ENCODE peak calls at places on chromosomes 12 and 14, in six cellular contexts. One of them, this sample, is unnamed.

GRCh38 chr12:9221476-9221875 is 13.3 kb upstream of the PZP start:
- DNase-seq in HepG2: no peak
- DNase-seq in breast epithelium: no peak
- DNase-seq in K562: no peak
- DNase-seq in HCT116: no peak
- DNase-seq in spleen: no peak
- DNase-seq in this sample: no peak

GRCh38 chr12:113413488-113413939 is 8.7 kb upstream of the SDSL start:
- DNase-seq in K562: no peak
- DNase-seq in HepG2: peak
- DNase-seq in breast epithelium: no peak
- DNase-seq in HCT116: no peak
- DNase-seq in spleen: no peak
- DNase-seq in this sample: no peak

GRCh38 chr12:26867084-26867483 is 34.1 kb upstream of the ITPR2 start:
- DNase-seq in spleen: no peak
- DNase-seq in HepG2: no peak
- DNase-seq in breast epithelium: no peak
- DNase-seq in HCT116: no peak
- DNase-seq in K562: no peak
- DNase-seq in this sample: no peak

GRCh38 chr14:22666203-22666893 is 22.2 kb upstream of the OR6J1 start:
- DNase-seq in breast epithelium: no peak
- DNase-seq in HCT116: no peak
- DNase-seq in HepG2: no peak
- DNase-seq in K562: no peak
- DNase-seq in spleen: no peak
- DNase-seq in this sample: no peak

GRCh38 chr12:92574046-92574783 is 128.6 kb upstream of the PLEKHG7 start:
- DNase-seq in HepG2: peak
- DNase-seq in K562: no peak
- DNase-seq in HCT116: peak
- DNase-seq in spleen: no peak
- DNase-seq in breast epithelium: no peak
- DNase-seq in this sample: no peak

GRCh38 chr12:82458101-82458500 is 99.8 kb downstream of the METTL25 start:
- DNase-seq in breast epithelium: no peak
- DNase-seq in HepG2: no peak
- DNase-seq in K562: no peak
- DNase-seq in HCT116: no peak
- DNase-seq in spleen: no peak
- DNase-seq in this sample: no peak

GRCh38 chr12:64010069-64010686 is 165.7 kb downstream of the SRGAP1 start:
- DNase-seq in HCT116: no peak
- DNase-seq in HepG2: peak
- DNase-seq in spleen: no peak
- DNase-seq in breast epithelium: no peak
- DNase-seq in K562: no peak
- DNase-seq in this sample: no peak

GRCh38 chr14:79165460-79166080 is 995.4 kb downstream of the NRXN3 start:
- DNase-seq in K562: no peak
- DNase-seq in HCT116: no peak
- DNase-seq in HepG2: no peak
- DNase-seq in spleen: no peak
- DNase-seq in breast epithelium: no peak
- DNase-seq in this sample: no peak

GRCh38 chr12:52566847-52567291 is 6.8 kb downstream of the KRT74 start:
- DNase-seq in HCT116: no peak
- DNase-seq in breast epithelium: no peak
- DNase-seq in K562: peak
- DNase-seq in spleen: peak
- DNase-seq in HepG2: no peak
- DNase-seq in this sample: no peak

GRCh38 chr12:113610698-113611097 is 139.0 kb upstream of the LHX5 start:
- DNase-seq in HepG2: no peak
- DNase-seq in breast epithelium: no peak
- DNase-seq in K562: no peak
- DNase-seq in HCT116: no peak
- DNase-seq in spleen: no peak
- DNase-seq in this sample: no peak

GRCh38 chr14:99688629-99689028 is 4.5 kb downstream of the CYP46A1 start:
- DNase-seq in HepG2: no peak
- DNase-seq in breast epithelium: no peak
- DNase-seq in spleen: no peak
- DNase-seq in K562: no peak
- DNase-seq in HCT116: no peak
- DNase-seq in this sample: no peak

GRCh38 chr12:52691076-52691764 is 11.0 kb upstream of the KRT1 start:
- DNase-seq in K562: peak
- DNase-seq in HepG2: no peak
- DNase-seq in breast epithelium: peak
- DNase-seq in HCT116: no peak
- DNase-seq in spleen: peak
- DNase-seq in this sample: no peak

GRCh38 chr14:62162998-62163589 is 400.9 kb downstream of the SNAPC1 start:
- DNase-seq in breast epithelium: no peak
- DNase-seq in spleen: no peak
- DNase-seq in HepG2: peak
- DNase-seq in HCT116: peak
- DNase-seq in K562: peak
- DNase-seq in this sample: no peak

GRCh38 chr14:50344116-50344775 is 32.1 kb downstream of the DMAC2L start:
- DNase-seq in HCT116: no peak
- DNase-seq in spleen: no peak
- DNase-seq in K562: no peak
- DNase-seq in HepG2: no peak
- DNase-seq in breast epithelium: no peak
- DNase-seq in this sample: no peak

GRCh38 chr14:36105401-36105800 is 71.1 kb downstream of the PTCSC3 start:
- DNase-seq in spleen: no peak
- DNase-seq in breast epithelium: no peak
- DNase-seq in HepG2: peak
- DNase-seq in K562: no peak
- DNase-seq in HCT116: peak
- DNase-seq in this sample: no peak

GRCh38 chr14:62670526-62670925 is 374.7 kb downstream of the KCNH5 start:
- DNase-seq in HepG2: no peak
- DNase-seq in breast epithelium: no peak
- DNase-seq in spleen: no peak
- DNase-seq in K562: no peak
- DNase-seq in HCT116: no peak
- DNase-seq in this sample: no peak

GRCh38 chr12:2636741-2637140 is 158.0 kb upstream of the FKBP4 start:
- DNase-seq in HepG2: no peak
- DNase-seq in breast epithelium: peak
- DNase-seq in K562: no peak
- DNase-seq in HCT116: no peak
- DNase-seq in spleen: peak
- DNase-seq in this sample: no peak

GRCh38 chr12:76636141-76636692 is 76.6 kb upstream of the OSBPL8 start:
- DNase-seq in breast epithelium: no peak
- DNase-seq in spleen: no peak
- DNase-seq in HCT116: no peak
- DNase-seq in K562: peak
- DNase-seq in HepG2: no peak
- DNase-seq in this sample: no peak

GRCh38 chr14:88937706-88938105 is 113.3 kb downstream of the TTC8 start:
- DNase-seq in K562: no peak
- DNase-seq in spleen: no peak
- DNase-seq in HepG2: no peak
- DNase-seq in HCT116: no peak
- DNase-seq in breast epithelium: no peak
- DNase-seq in this sample: no peak

GRCh38 chr14:40122978-40123648 is 690.9 kb upstream of the FBXO33 start:
- DNase-seq in spleen: no peak
- DNase-seq in HCT116: peak
- DNase-seq in breast epithelium: no peak
- DNase-seq in K562: no peak
- DNase-seq in HepG2: no peak
- DNase-seq in this sample: no peak

GRCh38 chr14:101791919-101792572 is 30.5 kb downstream of the PPP2R5C start:
- DNase-seq in HCT116: no peak
- DNase-seq in breast epithelium: no peak
- DNase-seq in HepG2: no peak
- DNase-seq in K562: no peak
- DNase-seq in spleen: no peak
- DNase-seq in this sample: no peak

GRCh38 chr12:107668320-107668719 is 17.3 kb upstream of the PWP1 start:
- DNase-seq in spleen: no peak
- DNase-seq in breast epithelium: no peak
- DNase-seq in HCT116: no peak
- DNase-seq in K562: no peak
- DNase-seq in HepG2: no peak
- DNase-seq in this sample: no peak

GRCh38 chr14:100019156-100019882 is 45.9 kb upstream of the EVL start:
- DNase-seq in HepG2: peak
- DNase-seq in K562: peak
- DNase-seq in breast epithelium: no peak
- DNase-seq in spleen: no peak
- DNase-seq in HCT116: no peak
- DNase-seq in this sample: no peak

GRCh38 chr12:68781728-68782127 is 26.2 kb upstream of the MDM2 start:
- DNase-seq in spleen: no peak
- DNase-seq in K562: no peak
- DNase-seq in breast epithelium: no peak
- DNase-seq in HepG2: no peak
- DNase-seq in HCT116: no peak
- DNase-seq in this sample: no peak

GRCh38 chr12:89733579-89734201 is 25.1 kb upstream of the ATP2B1 start:
- DNase-seq in spleen: no peak
- DNase-seq in HCT116: no peak
- DNase-seq in HepG2: no peak
- DNase-seq in K562: no peak
- DNase-seq in breast epithelium: no peak
- DNase-seq in this sample: no peak

GRCh38 chr12:25241171-25242020 is 9.3 kb downstream of the KRAS start:
- DNase-seq in breast epithelium: no peak
- DNase-seq in HCT116: peak
- DNase-seq in spleen: no peak
- DNase-seq in HepG2: peak
- DNase-seq in K562: peak
- DNase-seq in this sample: no peak

GRCh38 chr12:14638066-14638465 is 58.3 kb downstream of the GUCY2C start:
- DNase-seq in HepG2: no peak
- DNase-seq in spleen: no peak
- DNase-seq in breast epithelium: no peak
- DNase-seq in HCT116: no peak
- DNase-seq in K562: no peak
- DNase-seq in this sample: no peak

GRCh38 chr12:57708296-57708695 is 14.4 kb downstream of the OS9 start:
- DNase-seq in spleen: no peak
- DNase-seq in HCT116: no peak
- DNase-seq in K562: no peak
- DNase-seq in HepG2: no peak
- DNase-seq in breast epithelium: no peak
- DNase-seq in this sample: no peak

GRCh38 chr14:51518681-51519080 is 133.0 kb upstream of the FRMD6 start:
- DNase-seq in HepG2: no peak
- DNase-seq in K562: no peak
- DNase-seq in HCT116: no peak
- DNase-seq in spleen: no peak
- DNase-seq in breast epithelium: no peak
- DNase-seq in this sample: no peak

GRCh38 chr12:46342562-46343033 is 30.0 kb downstream of the SLC38A2 start:
- DNase-seq in spleen: no peak
- DNase-seq in HepG2: peak
- DNase-seq in K562: no peak
- DNase-seq in breast epithelium: no peak
- DNase-seq in HCT116: peak
- DNase-seq in this sample: peak

GRCh38 chr12:110578522-110579238 is 4.4 kb downstream of the PPTC7 start:
- DNase-seq in spleen: no peak
- DNase-seq in K562: no peak
- DNase-seq in HepG2: no peak
- DNase-seq in breast epithelium: no peak
- DNase-seq in HCT116: peak
- DNase-seq in this sample: no peak

GRCh38 chr14:93116676-93117200 is 1.0 kb upstream of the ITPK1 start:
- DNase-seq in HCT116: no peak
- DNase-seq in spleen: peak
- DNase-seq in breast epithelium: no peak
- DNase-seq in HepG2: no peak
- DNase-seq in K562: no peak
- DNase-seq in this sample: no peak
- H3K4me3 ChIP-seq in HCT116: peak
- H3K4me3 ChIP-seq in spleen: peak
- H3K4me3 ChIP-seq in breast epithelium: peak
- H3K4me3 ChIP-seq in HepG2: peak
- H3K4me3 ChIP-seq in K562: peak
- H3K4me3 ChIP-seq in this sample: peak

DNA sequence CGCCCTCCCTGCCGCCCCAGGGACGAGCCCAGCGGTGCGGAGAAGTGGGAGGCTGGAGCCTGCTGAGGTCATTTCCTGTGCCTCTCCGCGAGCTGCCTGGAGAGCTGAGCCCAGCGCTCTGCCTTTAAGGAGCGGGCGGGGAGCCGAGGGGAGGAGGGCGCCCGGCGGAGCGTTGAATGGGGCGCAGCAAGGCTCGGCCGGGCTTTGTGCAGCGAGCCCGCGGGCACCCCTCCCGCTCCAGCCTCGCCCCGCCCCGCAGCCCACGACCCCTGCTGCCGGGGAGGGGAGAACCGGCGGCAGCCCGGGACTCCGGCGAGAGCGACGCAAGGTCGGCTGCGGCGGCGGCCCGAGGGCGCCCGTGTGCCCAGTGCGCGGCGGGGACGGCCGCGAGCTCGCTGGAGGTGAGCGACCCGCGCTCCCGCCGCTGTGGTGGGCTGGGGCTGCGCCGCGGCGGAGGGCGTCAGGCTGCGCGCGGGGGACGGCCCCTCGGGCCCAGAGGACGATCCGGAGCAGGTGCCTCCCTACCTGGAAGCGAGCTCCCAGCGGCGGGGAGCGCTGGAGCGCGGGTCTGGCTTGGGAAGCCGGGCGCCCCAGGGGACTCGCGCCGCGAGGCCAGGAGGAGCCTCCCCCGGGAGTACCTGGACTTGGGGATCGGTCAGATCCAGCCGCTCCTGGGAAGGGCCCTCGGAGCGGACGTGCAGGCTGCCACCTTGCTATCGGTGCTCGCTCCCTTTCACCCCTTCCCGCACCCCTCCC is at the start of gene PLEKHH1:
- DNase-seq in breast epithelium: peak
- DNase-seq in K562: peak
- DNase-seq in HepG2: peak
- DNase-seq in spleen: peak
- DNase-seq in HCT116: peak
- DNase-seq in this sample: peak
- TF ChIP-seq POLR2A in breast epithelium: no peak
- TF ChIP-seq POLR2A in K562: peak
- TF ChIP-seq POLR2A in HepG2: peak
- TF ChIP-seq POLR2A in spleen: no peak
- TF ChIP-seq POLR2A in HCT116: peak
- TF ChIP-seq POLR2A in this sample: peak

GRCh38 chr14:56349942-56350341 is 229.7 kb upstream of the TMEM260 start:
- DNase-seq in K562: no peak
- DNase-seq in breast epithelium: no peak
- DNase-seq in HCT116: no peak
- DNase-seq in HepG2: no peak
- DNase-seq in spleen: no peak
- DNase-seq in this sample: no peak
- TF ChIP-seq POLR2AphosphoS5 in K562: no peak
- TF ChIP-seq POLR2AphosphoS5 in breast epithelium: no peak
- TF ChIP-seq POLR2AphosphoS5 in HCT116: no peak
- TF ChIP-seq POLR2AphosphoS5 in HepG2: no peak
- TF ChIP-seq POLR2AphosphoS5 in spleen: no peak
- TF ChIP-seq POLR2AphosphoS5 in this sample: no peak

GRCh38 chr12:119929974-119930373 is 52.9 kb upstream of the CIT start:
- DNase-seq in HCT116: no peak
- DNase-seq in breast epithelium: no peak
- DNase-seq in HepG2: no peak
- DNase-seq in spleen: no peak
- DNase-seq in K562: no peak
- DNase-seq in this sample: no peak
- H3K4me3 ChIP-seq in HCT116: no peak
- H3K4me3 ChIP-seq in breast epithelium: no peak
- H3K4me3 ChIP-seq in HepG2: no peak
- H3K4me3 ChIP-seq in spleen: no peak
- H3K4me3 ChIP-seq in K562: no peak
- H3K4me3 ChIP-seq in this sample: no peak

This sample was measured in stomach.